ENCODE peak calls at places on chromosomes 5 and 9, in five cellular contexts. L is hepatocyte, J is fibroblast of pulmonary artery, B is keratinocyte, T is pancreas. M is an unnamed sample.
A peak's percentile ranks its signal among the peaks of the same experiment; 100 is the strongest.

GRCh38 chr5:176647870-176648466 is 684 bp downstream of the TSPAN17 start:
- DNase-seq in L (peak; percentile 71), J (peak; percentile 23), B (no peak), T (peak; percentile 75), M (peak; percentile 92)

GRCh38 chr5:172909931-172910502 is 49.2 kb upstream of the RPL26L1 start:
- DNase-seq in L (no peak), J (peak; percentile 51), B (no peak), T (no peak), M (no peak)

GRCh38 chr9:114058688-114059046 is 19.4 kb downstream of the AMBP start:
- DNase-seq in L (no peak), J (no peak), B (no peak), T (no peak), M (peak; percentile 6)

GRCh38 chr5:172508471-172509404 is 54.4 kb upstream of the SH3PXD2B start:
- DNase-seq in L (no peak), J (no peak), B (no peak), T (peak; percentile 1), M (no peak)

GRCh38 chr5:172730222-172730621 is 40.8 kb downstream of the DUSP1 start:
- DNase-seq in L (no peak), J (no peak), B (no peak), T (no peak), M (no peak)

GRCh38 chr5:124614836-124615235 is 131.6 kb downstream of the ZNF608 start:
- DNase-seq in L (no peak), J (no peak), B (no peak), T (no peak), M (no peak)

GRCh38 chr5:157574456-157575095 is 999 bp downstream of the ADAM19 start:
- DNase-seq in L (peak; percentile 16), J (peak; percentile 23), B (no peak), T (no peak), M (peak; percentile 83)

GRCh38 chr9:84953797-84954695 is 284.5 kb downstream of the NTRK2 start:
- DNase-seq in L (peak; percentile 88), J (peak; percentile 51), B (peak; percentile 33), T (peak; percentile 48), M (no peak)

GRCh38 chr5:172841258-172841657 is 7.2 kb downstream of the ERGIC1 start:
- DNase-seq in L (no peak), J (no peak), B (no peak), T (no peak), M (no peak)

GRCh38 chr5:33679791-33680190 is 212.0 kb downstream of the ADAMTS12 start:
- DNase-seq in L (no peak), J (peak; percentile 54), B (no peak), T (no peak), M (no peak)

GRCh38 chr5:74875994-74876791 is 10.0 kb upstream of the FAM169A start:
- DNase-seq in L (no peak), J (no peak), B (no peak), T (no peak), M (no peak)

GRCh38 chr5:152119091-152119490 is 194.4 kb upstream of the GLRA1 start:
- DNase-seq in L (no peak), J (no peak), B (no peak), T (no peak), M (no peak)

GRCh38 chr5:157464518-157465171 is 4.6 kb downstream of the NIPAL4 start:
- DNase-seq in L (peak; percentile 75), J (peak; percentile 88), B (peak; percentile 96), T (no peak), M (peak; percentile 86)

GRCh38 chr9:38312406-38312805 is 80.1 kb upstream of the ALDH1B1 start:
- DNase-seq in L (no peak), J (no peak), B (no peak), T (no peak), M (no peak)

GRCh38 chr5:143233020-143233419 is 170.5 kb downstream of the NR3C1 start:
- DNase-seq in L (no peak), J (no peak), B (no peak), T (no peak), M (no peak)

GRCh38 chr9:116980582-116980981 is 293.5 kb downstream of the TRIM32 start:
- DNase-seq in L (no peak), J (no peak), B (no peak), T (no peak), M (no peak)

GRCh38 chr5:38913714-38914113 is 67.9 kb downstream of the OSMR start:
- DNase-seq in L (no peak), J (no peak), B (no peak), T (no peak), M (no peak)

GRCh38 chr5:81522571-81522970 is 128.6 kb upstream of the ACOT12 start:
- DNase-seq in L (no peak), J (no peak), B (no peak), T (no peak), M (no peak)
- H3K4me3 ChIP-seq in L (no peak overlapping the region), J (no peak overlapping the region), B (no peak overlapping the region), T (no peak overlapping the region), M (no peak overlapping the region)

GRCh38 chr9:93968451-93969327 is 13.5 kb upstream of the BARX1 start:
- DNase-seq in L (peak; percentile 73), J (no peak), B (no peak), T (no peak), M (peak; percentile 81)

GRCh38 chr9:93963969-93964368 is 8.8 kb upstream of the BARX1 start:
- DNase-seq in L (no peak), J (no peak), B (no peak), T (no peak), M (no peak)

GRCh38 chr9:93964685-93965084 is 9.5 kb upstream of the BARX1 start:
- DNase-seq in L (no peak), J (no peak), B (no peak), T (no peak), M (no peak)

GRCh38 chr9:93967020-93967803 is 12.1 kb upstream of the BARX1 start:
- DNase-seq in L (no peak), J (no peak), B (no peak), T (no peak), M (peak; percentile 63)

GRCh38 chr9:93965830-93966577 is 10.8 kb upstream of the BARX1 start:
- DNase-seq in L (no peak), J (no peak), B (no peak), T (no peak), M (peak; percentile 83)
- TF ChIP-seq CTCF in L (peak; percentile 40), J (peak; percentile 6), B (no peak), T (no peak), M (no peak)

DNA sequence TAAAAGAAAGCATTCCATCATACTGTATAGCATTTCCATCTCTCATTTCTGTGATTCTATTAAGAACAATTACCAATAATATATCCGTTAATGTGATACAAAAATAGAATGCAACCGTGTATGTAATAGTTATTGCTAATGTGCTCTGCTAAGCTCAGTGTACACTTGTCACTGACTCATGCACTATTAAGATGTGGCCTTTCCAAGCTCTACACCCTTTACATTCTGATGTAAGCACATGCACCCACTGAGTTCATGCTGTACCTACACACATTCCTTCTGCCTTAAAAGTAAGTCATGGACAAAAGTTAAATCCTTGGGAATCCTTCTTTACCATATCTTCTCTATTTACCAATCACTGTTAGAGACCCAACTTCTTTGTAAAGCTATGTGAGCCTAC is 319.1 kb downstream of the ZSWIM6 start:
- DNase-seq in L (no peak), J (no peak), B (no peak), T (no peak), M (no peak)
- H3K4me3 ChIP-seq in L (no peak overlapping the region), J (no peak overlapping the region), B (no peak overlapping the region), T (no peak overlapping the region), M (no peak overlapping the region)

DNA sequence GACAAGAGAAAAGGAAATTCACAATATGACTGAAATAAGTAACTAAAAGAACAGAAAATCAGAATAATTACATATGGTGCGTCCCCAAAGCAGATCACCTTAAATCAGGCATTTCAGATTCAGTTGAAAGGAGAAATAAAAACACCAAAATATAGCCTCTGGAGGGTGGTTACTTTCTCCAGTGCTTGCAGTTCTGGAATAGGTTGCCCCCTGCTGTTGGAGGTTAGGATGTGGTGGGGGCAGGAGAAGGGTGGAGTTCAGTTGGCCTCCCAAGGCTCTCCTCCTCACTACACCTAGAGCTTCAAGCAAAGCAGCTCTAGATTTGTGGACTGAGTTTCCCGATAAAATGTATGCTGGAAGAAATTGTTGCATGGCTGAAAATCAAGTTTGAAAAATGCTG is 338.2 kb upstream of the TLE4 start:
- DNase-seq in L (peak; percentile 32), J (peak; percentile 76), B (peak; percentile 13), T (no peak), M (peak; percentile 75)
- TF ChIP-seq CTCF in L (peak; percentile 38), J (peak; percentile 75), B (peak; percentile 66), T (no peak), M (peak; percentile 67)

GRCh38 chr9:34587271-34587670 is 2.3 kb downstream of the CNTFR start:
- DNase-seq in L (no peak), J (no peak), B (no peak), T (no peak), M (no peak)
- H3K4me3 ChIP-seq in L (no peak overlapping the region), J (no peak overlapping the region), B (no peak overlapping the region), T (no peak overlapping the region), M (no peak overlapping the region)

GRCh38 chr9:134962065-134962997 is 44.6 kb upstream of the FCN1 start:
- DNase-seq in L (no peak), J (no peak), B (no peak), T (no peak), M (peak; percentile 64)
- TF ChIP-seq CTCF in L (no peak), J (no peak), B (no peak), T (no peak), M (no peak)

GRCh38 chr5:110258460-110258859 is 468.0 kb downstream of the TMEM232 start:
- DNase-seq in L (peak; percentile 71), J (no peak), B (no peak), T (no peak), M (no peak)
- H3K4me3 ChIP-seq in L (no peak overlapping the region), J (no peak overlapping the region), B (no peak overlapping the region), T (no peak overlapping the region), M (no peak overlapping the region)

DNA sequence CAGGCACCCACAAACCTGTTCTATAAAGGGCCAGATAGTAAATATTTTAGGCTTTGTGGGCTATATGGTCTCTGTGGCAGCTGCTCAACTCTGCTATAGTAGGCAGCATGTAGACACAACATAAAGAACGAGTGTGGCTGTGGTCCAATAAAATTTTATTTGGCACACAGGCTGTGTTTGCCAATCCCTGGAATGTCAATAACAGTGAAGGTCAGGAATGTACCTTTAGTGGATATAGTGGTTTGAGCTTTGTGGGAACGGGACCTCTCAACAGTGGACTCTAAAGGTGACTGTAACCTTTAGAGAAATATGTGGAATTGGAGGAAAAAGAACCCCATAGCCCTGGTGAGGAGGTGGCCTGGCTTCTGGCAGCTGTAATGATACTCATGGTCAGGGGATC is 145.2 kb downstream of the MAST4 start:
- DNase-seq in L (peak; percentile 17), J (no peak), B (no peak), T (no peak), M (no peak)
- TF ChIP-seq CTCF in L (no peak), J (no peak), B (no peak), T (no peak), M (no peak)

DNA sequence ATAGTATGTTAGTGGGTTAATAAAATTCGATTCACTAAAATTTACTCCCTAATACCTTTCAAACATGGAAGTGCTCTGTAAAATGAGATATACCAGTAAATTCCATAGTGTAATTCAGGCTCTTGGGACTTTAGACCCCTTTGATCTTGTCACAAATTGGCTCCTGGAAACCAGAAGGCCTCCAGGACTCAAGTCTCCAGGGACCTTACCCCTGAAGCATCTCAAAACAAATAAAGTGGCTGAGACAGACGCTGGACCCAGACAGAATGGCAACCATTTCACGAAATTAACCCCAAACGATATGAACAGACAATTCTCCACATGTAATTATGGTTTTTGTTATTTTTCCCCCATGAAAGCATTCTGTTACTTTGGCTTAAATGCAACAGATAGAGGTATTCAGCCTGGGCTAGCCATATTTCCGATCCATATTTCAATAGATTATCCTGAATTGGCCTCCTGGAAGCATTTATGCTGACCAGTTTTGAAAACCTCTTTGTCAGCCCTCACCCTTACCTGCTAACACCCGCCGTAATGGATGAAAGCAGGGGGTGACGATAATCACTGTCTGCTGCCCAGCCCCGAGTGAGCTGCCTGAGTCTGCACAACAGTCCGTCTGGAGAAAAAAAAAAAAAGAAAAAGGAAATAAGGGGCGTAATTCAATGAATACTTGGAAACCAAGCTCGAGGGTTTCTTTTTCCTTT is 34.1 kb upstream of the EFNA5 start:
- DNase-seq in L (no peak), J (peak; percentile 1), B (no peak), T (no peak), M (no peak)
- H3K4me3 ChIP-seq in L (no peak overlapping the region), J (no peak overlapping the region), B (no peak overlapping the region), T (no peak overlapping the region), M (peak overlapping the region; percentile 66)

M was measured in osteoblast.